ENCODE peak calls at places on chromosomes 4 and X, in nine cellular contexts. K, Q, I, S, D, B, V, E and W are unnamed samples.

GRCh38 chr4:10296730-10297129 is 160.5 kb downstream of the ZNF518B start:
- DNase-seq in I (peak), V (peak), B (no peak), Q (peak), K (no peak), S (no peak), D (no peak), E (peak), W (peak)

GRCh38 chrX:283115-283845 is 2.1 kb downstream of the PLCXD1 start:
- DNase-seq in E (peak), K (peak), Q (peak), B (peak), D (peak), V (peak), S (peak), I (peak), W (peak)

GRCh38 chr4:113316879-113317278 is 267.4 kb downstream of the ANK2 start:
- DNase-seq in V (no peak), Q (no peak), D (no peak), I (no peak), E (no peak), B (peak), K (no peak), S (no peak), W (peak)

GRCh38 chrX:129798888-129799287 is 19.1 kb downstream of the SASH3 start:
- DNase-seq in B (no peak), Q (peak), V (no peak), I (no peak), E (no peak), K (no peak), S (no peak), D (no peak), W (no peak)

GRCh38 chr4:3786196-3786869 is 20.1 kb downstream of the ADRA2C start:
- DNase-seq in I (no peak), K (no peak), S (peak), B (no peak), D (no peak), Q (peak), V (no peak), E (peak), W (peak)

GRCh38 chrX:83469551-83469950 is 38.5 kb upstream of the POU3F4 start:
- DNase-seq in E (no peak), V (peak), D (peak), I (peak), Q (peak), K (no peak), S (peak), B (peak), W (peak)

GRCh38 chr4:56049428-56050212 is 100.9 kb downstream of the CEP135 start:
- DNase-seq in K (no peak), V (peak), D (peak), S (peak), Q (peak), E (peak), B (peak), I (peak), W (no peak)

GRCh38 chr4:81472249-81473085 is 760 bp upstream of the RASGEF1B start:
- DNase-seq in Q (peak), V (peak), B (peak), I (peak), S (peak), K (no peak), E (peak), D (peak), W (peak)

GRCh38 chrX:56385336-56385735 is 153.2 kb downstream of the KLF8 start:
- DNase-seq in Q (no peak), E (no peak), S (no peak), B (no peak), K (no peak), D (no peak), I (no peak), V (no peak), W (no peak)

GRCh38 chrX:130799393-130799792 is 103.6 kb downstream of the ENOX2 start:
- DNase-seq in D (peak), I (no peak), B (peak), V (no peak), Q (peak), K (no peak), S (no peak), E (no peak), W (no peak)

GRCh38 chrX:120269379-120270035 is 18.9 kb downstream of the ZBTB33 start:
- DNase-seq in V (no peak), Q (peak), K (no peak), D (no peak), B (no peak), S (no peak), E (no peak), I (peak), W (no peak)

GRCh38 chrX:108353452-108353851 is 84.8 kb downstream of the COL4A6 start:
- DNase-seq in B (no peak), S (no peak), E (no peak), D (no peak), I (no peak), Q (no peak), K (no peak), V (no peak), W (no peak)

GRCh38 chr4:105186701-105187158 is 40.1 kb downstream of the TET2 start:
- DNase-seq in K (no peak), E (no peak), B (peak), D (peak), I (peak), Q (peak), S (no peak), V (no peak), W (no peak)

GRCh38 chr4:18082254-18082653 is 60.7 kb upstream of the LCORL start:
- DNase-seq in Q (no peak), E (no peak), V (no peak), D (no peak), S (no peak), B (no peak), K (no peak), I (no peak), W (no peak)

GRCh38 chrX:114976321-114976720 is 41.1 kb downstream of the IL13RA2 start:
- DNase-seq in I (peak), Q (peak), K (no peak), S (peak), B (peak), D (no peak), V (no peak), E (no peak), W (no peak)

GRCh38 chrX:72142094-72142843 is 10.6 kb upstream of the RTL5 start:
- DNase-seq in B (peak), K (no peak), D (no peak), E (no peak), Q (no peak), V (peak), S (no peak), I (no peak), W (no peak)

GRCh38 chr4:75637176-75637575 is 6.8 kb upstream of the CDKL2 start:
- DNase-seq in V (no peak), K (no peak), E (no peak), B (peak), I (peak), S (no peak), Q (peak), D (peak), W (no peak)

GRCh38 chr4:4541040-4541631 is 712 bp downstream of the STX18 start:
- DNase-seq in D (peak), Q (peak), E (peak), V (peak), B (peak), S (peak), K (no peak), I (peak), W (peak)

GRCh38 chr4:168848977-168849687 is 160.9 kb downstream of the CBR4 start:
- DNase-seq in E (no peak), B (peak), V (peak), Q (peak), S (no peak), D (peak), K (no peak), I (peak), W (peak)

GRCh38 chrX:20237864-20238263 is 28.8 kb downstream of the RPS6KA3 start:
- DNase-seq in D (no peak), Q (peak), I (no peak), V (no peak), B (peak), K (no peak), E (no peak), S (no peak), W (no peak)

GRCh38 chrX:144732588-144732987 is 514.7 kb upstream of the SPANXN1 start:
- DNase-seq in B (no peak), S (no peak), K (peak), E (no peak), Q (no peak), D (peak), V (no peak), I (no peak), W (no peak)

GRCh38 chr4:24809376-24809775 is 14.0 kb downstream of the SOD3 start:
- DNase-seq in K (no peak), E (no peak), B (no peak), S (no peak), D (no peak), V (no peak), I (no peak), Q (peak), W (no peak)

GRCh38 chr4:26576171-26576829 is 7.6 kb upstream of the TBC1D19 start:
- DNase-seq in D (peak), V (no peak), K (no peak), E (no peak), Q (peak), I (peak), S (no peak), B (peak), W (no peak)

GRCh38 chrX:131841496-131842410 is 181.3 kb upstream of the STK26 start:
- DNase-seq in Q (peak), B (peak), V (peak), K (peak), I (peak), S (peak), E (peak), D (peak), W (peak)

GRCh38 chrX:43707812-43708548 is 51.9 kb downstream of the MAOA start:
- DNase-seq in Q (peak), B (no peak), D (peak), E (no peak), V (no peak), S (no peak), I (peak), K (no peak), W (no peak)

GRCh38 chr4:159464302-159464701 is 361.4 kb downstream of the RAPGEF2 start:
- DNase-seq in I (no peak), S (no peak), V (no peak), E (no peak), B (no peak), Q (no peak), D (no peak), K (no peak), W (no peak)

GRCh38 chr4:39285111-39285795 is 80.9 kb downstream of the RFC1 start:
- DNase-seq in D (no peak), Q (no peak), V (no peak), E (no peak), B (no peak), S (no peak), I (no peak), K (no peak), W (no peak)